ENCODE peak calls at places on chromosomes 12 and 14, in eight cellular contexts. T is COR-L47; G is stimulated activated CD8-positive, alpha-beta memory T cell treated with anti-CD3 and anti-CD28 coated beads, Interleukin-2, amount 100 ng/mL, for 48 hours; Y is NCI-H2081; Z is activated T-cell treated with anti-CD3 and anti-CD28 coated beads for 24 hours; Q is GM23248; S is cardiac fibroblast; C is DMS153. N is an unnamed sample.

GRCh38 chr12:68423175-68423574 is 91.0 kb upstream of the MDM1 start:
- DNase-seq in C (no peak), Q (no peak), Y (no peak), T (no peak), S (peak), Z (no peak), G (no peak), N (no peak)

GRCh38 chr14:69154779-69155178 is 1.9 kb upstream of the DCAF5 start:
- DNase-seq in C (no peak), Y (no peak), G (no peak), T (no peak), Q (peak), S (peak), Z (no peak), N (peak)

GRCh38 chr14:74663884-74664283 is 49.0 kb downstream of the AREL1 start:
- DNase-seq in G (no peak), C (no peak), Q (peak), Y (no peak), S (no peak), T (no peak), Z (no peak), N (no peak)

GRCh38 chr12:12008232-12008850 is 62.4 kb upstream of the BCL2L14 start:
- DNase-seq in S (no peak), Q (no peak), C (no peak), Z (no peak), T (no peak), Y (no peak), G (no peak), N (peak)

GRCh38 chr12:30423330-30423729 is 272.3 kb downstream of the IPO8 start:
- DNase-seq in G (no peak), Z (no peak), Y (no peak), S (no peak), T (no peak), C (no peak), Q (no peak), N (no peak)

GRCh38 chr14:95784137-95784536 is 70.2 kb upstream of the TCL1A start:
- DNase-seq in Y (no peak), Z (no peak), C (no peak), T (no peak), S (peak), Q (peak), G (no peak), N (peak)

GRCh38 chr12:113838896-113839295 is 127.2 kb downstream of the RBM19 start:
- DNase-seq in T (no peak), S (no peak), Z (no peak), Q (no peak), G (no peak), Y (no peak), C (no peak), N (no peak)

GRCh38 chr12:23463172-23463571 is 486.3 kb downstream of the SOX5 start:
- DNase-seq in Y (no peak), C (no peak), Q (no peak), Z (no peak), G (no peak), T (no peak), S (no peak), N (no peak)